ENCODE peak calls at places on chromosomes 4 and X, in eight cellular contexts. V is GM23338, E is neural crest cell, F is endothelial cell, L is RWPE1, J is GM10248, G is GM20000, N is mucosa of descending colon. Q is an unnamed sample.

GRCh38 chrX:88982183-88982582 is 235.2 kb downstream of the CPXCR1 start:
- DNase-seq in V (no peak), L (no peak), F (no peak), N (no peak), J (no peak), G (no peak), E (no peak), Q (no peak)

GRCh38 chr4:78477276-78477675 is 74.3 kb upstream of the ANXA3 start:
- DNase-seq in J (no peak), L (no peak), G (no peak), F (no peak), E (no peak), V (no peak), N (no peak), Q (no peak)

GRCh38 chrX:47577424-47577823 is 4.8 kb upstream of the TIMP1 start:
- DNase-seq in J (peak), L (no peak), N (no peak), G (no peak), F (no peak), E (no peak), V (no peak), Q (no peak)

GRCh38 chr4:125303058-125303457 is 11.7 kb upstream of the FAT4 start:
- DNase-seq in N (no peak), F (no peak), E (no peak), J (no peak), G (no peak), L (no peak), V (no peak), Q (no peak)

GRCh38 chr4:1412376-1413220 is 6.4 kb upstream of the NKX1-1 start:
- DNase-seq in L (no peak), V (no peak), E (no peak), J (no peak), G (peak), N (no peak), F (no peak), Q (peak)

GRCh38 chrX:136589966-136590365 is 58.0 kb downstream of the VGLL1 start:
- DNase-seq in N (no peak), J (no peak), E (no peak), V (no peak), F (no peak), L (peak), G (no peak), Q (no peak)

GRCh38 chr4:2251073-2251794 is 9.3 kb upstream of the HAUS3 start:
- DNase-seq in G (peak), V (no peak), F (no peak), N (peak), L (no peak), J (no peak), E (peak), Q (peak)

GRCh38 chrX:115560211-115560977 is 580 bp upstream of the PLS3 start:
- DNase-seq in G (no peak), N (no peak), E (no peak), L (peak), F (no peak), J (no peak), V (no peak), Q (no peak)

GRCh38 chr4:10460313-10461047 is 3.3 kb upstream of the ZNF518B start:
- DNase-seq in L (no peak), F (no peak), N (no peak), E (no peak), G (peak), V (no peak), J (no peak), Q (peak)

GRCh38 chr4:76784237-76784636 is 113.7 kb downstream of the SOWAHB start:
- DNase-seq in G (no peak), F (no peak), E (no peak), V (peak), J (no peak), N (no peak), L (no peak), Q (no peak)

GRCh38 chr4:156971623-156972369 is at the start of gene PDGFC:
- DNase-seq in L (peak), F (peak), E (peak), G (peak), J (peak), V (peak), N (peak), Q (peak)

GRCh38 chr4:188780686-188781085 is 641.4 kb downstream of the TRIML1 start:
- DNase-seq in E (no peak), J (no peak), F (no peak), G (no peak), L (no peak), V (no peak), N (no peak), Q (no peak)

GRCh38 chr4:81508786-81509574 is 37.3 kb upstream of the RASGEF1B start:
- DNase-seq in F (no peak), V (no peak), L (no peak), E (no peak), G (no peak), N (no peak), J (no peak), Q (no peak)

DNA sequence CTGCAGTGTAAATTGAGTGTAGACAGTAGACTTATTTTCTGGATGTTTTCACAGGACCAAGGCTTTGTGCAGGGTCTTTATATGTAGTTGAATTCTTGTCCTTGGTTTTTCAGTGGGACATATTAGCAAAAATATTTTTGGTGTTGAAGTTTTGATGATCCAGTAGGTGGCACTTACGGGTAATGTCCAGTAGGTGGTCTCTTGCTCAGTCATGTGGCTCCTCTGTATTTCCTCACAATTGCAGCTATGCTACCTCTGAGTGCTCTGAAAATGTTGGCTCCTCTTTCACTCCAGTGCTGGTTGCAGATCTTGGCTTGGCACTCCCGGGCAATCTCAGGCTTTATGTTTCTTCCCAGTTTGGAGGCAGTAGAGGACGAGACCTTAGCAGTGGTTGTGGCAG is 419.8 kb upstream of the AMOT start:
- DNase-seq in L (no peak), J (no peak), E (no peak), F (no peak), N (no peak), V (peak), G (no peak), Q (no peak)
- TF ChIP-seq CTCF in L (no peak), J (no peak), E (peak), F (peak), N (no peak), V (peak), G (no peak), Q (no peak)

DNA sequence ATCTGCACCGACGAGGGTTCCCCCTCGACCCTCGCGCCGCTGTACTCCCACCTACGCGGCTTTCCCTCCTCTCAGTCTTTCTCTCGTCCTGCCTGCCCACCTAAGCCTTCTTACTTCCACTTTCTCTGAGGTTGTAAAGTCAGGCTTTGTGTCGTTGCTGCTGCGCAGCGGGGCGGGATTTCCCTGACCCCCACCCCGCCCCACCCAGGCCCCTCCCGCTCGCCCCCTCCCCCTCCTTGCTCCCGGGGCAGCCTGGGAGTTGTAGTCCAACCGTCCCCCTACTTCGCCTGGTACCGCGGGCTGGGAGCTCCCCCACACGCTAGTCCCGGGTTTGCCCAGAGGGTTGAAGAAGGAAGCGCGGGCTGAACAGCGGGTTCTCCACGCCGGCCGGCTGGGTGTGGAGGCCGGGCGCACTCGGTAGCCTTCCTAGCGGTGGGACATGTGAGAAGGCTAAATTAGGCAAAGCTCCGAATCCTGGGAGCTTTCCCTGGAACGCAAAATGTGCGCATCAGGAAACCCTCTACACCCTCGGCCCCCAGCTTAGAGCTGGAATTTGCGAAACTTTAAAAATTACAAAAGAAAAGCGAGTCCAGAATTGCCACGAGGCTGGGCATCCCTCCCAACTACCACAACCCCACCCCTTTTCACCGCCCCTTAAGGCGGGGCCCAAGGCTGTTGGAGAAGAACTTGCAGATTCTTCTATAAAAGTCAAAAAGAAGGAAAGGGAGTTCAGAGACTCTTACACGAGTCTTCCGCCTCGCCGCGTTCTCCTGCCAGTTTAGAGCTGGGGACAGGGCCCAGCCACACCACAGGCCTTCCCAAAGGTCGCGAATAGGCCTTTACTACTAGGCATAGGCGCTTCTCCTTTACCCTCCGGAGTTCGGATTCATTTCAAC is at the start of gene ATP11C:
- DNase-seq in V (peak), G (peak), F (peak), E (peak), L (peak), J (peak), N (peak), Q (peak)
- TF ChIP-seq CTCF in V (no peak), G (no peak), F (no peak), E (peak), L (no peak), J (peak), N (no peak), Q (peak)

DNA sequence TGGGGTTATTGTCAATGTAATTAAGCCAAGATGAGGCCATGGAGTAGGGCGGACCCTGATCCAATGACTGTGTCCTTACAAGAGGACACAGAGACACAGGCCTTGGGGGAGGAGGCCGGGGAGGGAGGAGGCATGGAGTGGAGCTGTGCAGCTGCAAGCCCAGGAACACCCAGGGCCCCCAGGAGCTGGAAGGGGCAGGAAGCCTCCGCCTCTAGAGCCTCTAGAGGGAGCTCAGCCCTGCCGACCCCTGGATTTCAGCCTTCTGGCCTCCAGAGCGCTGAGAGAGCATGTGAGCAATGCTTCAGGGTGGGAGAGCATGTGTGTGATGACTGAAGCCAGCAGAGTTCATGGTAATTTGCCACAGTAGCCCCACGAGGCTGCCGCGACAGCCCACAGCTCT is 234.6 kb downstream of the AFAP1 start:
- DNase-seq in J (no peak), V (peak), E (no peak), L (no peak), F (no peak), G (no peak), N (no peak), Q (no peak)
- TF ChIP-seq CTCF in J (no peak), V (peak), E (no peak), L (no peak), F (no peak), G (no peak), N (no peak), Q (no peak)

DNA sequence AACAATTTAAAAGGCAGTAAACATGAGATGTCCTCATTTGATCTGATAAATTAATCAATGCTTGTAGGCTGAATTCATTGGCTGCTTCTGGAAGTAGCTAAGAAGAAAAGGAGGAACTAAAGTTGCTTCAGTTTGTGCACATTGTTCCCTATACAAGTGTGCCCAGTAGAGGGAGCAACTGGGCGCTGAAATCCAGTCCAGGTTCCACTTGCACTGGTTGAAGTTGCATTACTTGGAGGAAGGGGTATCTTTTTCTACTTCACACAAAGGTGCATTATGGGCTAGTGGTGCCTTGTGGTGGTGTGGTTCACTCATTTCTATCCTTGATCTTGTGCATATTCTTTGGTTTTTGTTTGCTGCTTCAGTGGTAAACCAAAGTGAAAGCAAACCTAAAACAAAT is 67.9 kb upstream of the SOX3 start:
- DNase-seq in V (peak), J (peak), L (peak), F (peak), E (peak), N (no peak), G (peak), Q (peak)
- TF ChIP-seq CTCF in V (peak), J (peak), L (peak), F (peak), E (peak), N (no peak), G (peak), Q (peak)

GRCh38 chr4:145154573-145154972 is 25.8 kb downstream of the OTUD4 start:
- DNase-seq in N (no peak), J (peak), F (peak), E (no peak), G (peak), V (peak), L (no peak), Q (peak)
- TF ChIP-seq CTCF in N (no peak), J (peak), F (peak), E (peak), G (peak), V (peak), L (peak), Q (peak)

Q was measured in GM13977.